ENCODE peak calls at places on chromosome 3, in nine cellular contexts. I is esophagus squamous epithelium, A is tibial nerve, Z is spleen, O is heart left ventricle, P is ovary, V is NB4, M is adrenal gland, B is stomach. K is an unnamed sample.

GRCh38 chr3:194261581-194262063 is 89.5 kb downstream of the CPN2 start:
- DNase-seq in I (no peak), A (no peak), Z (no peak), O (peak), P (no peak), V (no peak), M (no peak), B (peak), K (peak)

GRCh38 chr3:25493786-25494185 is 65.7 kb downstream of the RARB start:
- DNase-seq in I (no peak), A (no peak), Z (no peak), O (no peak), P (no peak), V (no peak), M (no peak), B (no peak), K (no peak)

GRCh38 chr3:165744025-165744424 is 93.2 kb downstream of the BCHE start:
- DNase-seq in I (no peak), A (no peak), Z (no peak), O (no peak), P (no peak), V (no peak), M (no peak), B (no peak), K (no peak)

GRCh38 chr3:157089455-157090221 is 70.3 kb downstream of the CCNL1 start:
- DNase-seq in I (no peak), A (peak), Z (no peak), O (peak), P (peak), V (no peak), M (peak), B (peak), K (no peak)

GRCh38 chr3:157767602-157768001 is 264.4 kb upstream of the VEPH1 start:
- DNase-seq in I (no peak), A (no peak), Z (no peak), O (no peak), P (no peak), V (no peak), M (no peak), B (no peak), K (no peak)

GRCh38 chr3:160278210-160278609 is 53.0 kb downstream of the C3orf80 start:
- DNase-seq in I (no peak), A (no peak), Z (no peak), O (no peak), P (no peak), V (no peak), M (no peak), B (no peak), K (no peak)

GRCh38 chr3:45575491-45575923 is 19.0 kb upstream of the LIMD1 start:
- DNase-seq in I (no peak), A (no peak), Z (no peak), O (no peak), P (no peak), V (no peak), M (no peak), B (no peak), K (no peak)

GRCh38 chr3:60047426-60048200 is 997.8 kb upstream of the CFAP20DC start:
- DNase-seq in I (no peak), A (no peak), Z (no peak), O (no peak), P (no peak), V (no peak), M (no peak), B (no peak), K (no peak)

GRCh38 chr3:153628591-153628990 is 466.6 kb downstream of the RAP2B start:
- DNase-seq in I (no peak), A (no peak), Z (no peak), O (peak), P (no peak), V (no peak), M (no peak), B (no peak), K (no peak)

GRCh38 chr3:14925729-14926591 is 21.4 kb upstream of the NR2C2 start:
- DNase-seq in I (no peak), A (no peak), Z (no peak), O (no peak), P (no peak), V (peak), M (no peak), B (no peak), K (no peak)

GRCh38 chr3:122001892-122002291 is 20.2 kb downstream of the ILDR1 start:
- DNase-seq in I (no peak), A (no peak), Z (no peak), O (no peak), P (no peak), V (no peak), M (no peak), B (no peak), K (no peak)

GRCh38 chr3:125028657-125029056 is 27.1 kb downstream of the HEG1 start:
- DNase-seq in I (no peak), A (no peak), Z (no peak), O (no peak), P (no peak), V (no peak), M (no peak), B (no peak), K (no peak)

GRCh38 chr3:13544951-13545651 is 3.8 kb upstream of the FBLN2 start:
- DNase-seq in I (no peak), A (no peak), Z (no peak), O (no peak), P (no peak), V (no peak), M (no peak), B (no peak), K (no peak)
- H3K4me3 ChIP-seq in I (no peak), A (no peak), Z (no peak), O (no peak), P (no peak), V (no peak), M (no peak), B (no peak), K (no peak)

GRCh38 chr3:42701371-42702065 is 1.1 kb downstream of the HHATL start:
- DNase-seq in I (no peak), A (no peak), Z (peak), O (peak), P (no peak), V (peak), M (no peak), B (peak), K (peak)
- TF ChIP-seq POLR2A in I (no peak), A (no peak), Z (no peak), O (peak), P (no peak), V (no peak), M (no peak), B (no peak), K (no peak)

GRCh38 chr3:138684411-138684810 is 75.8 kb downstream of the FAIM start:
- DNase-seq in I (no peak), A (no peak), Z (no peak), O (no peak), P (no peak), V (no peak), M (no peak), B (no peak), K (no peak)

GRCh38 chr3:138678874-138679392 is 70.4 kb downstream of the FAIM start:
- DNase-seq in I (no peak), A (no peak), Z (no peak), O (no peak), P (no peak), V (no peak), M (no peak), B (no peak), K (no peak)

GRCh38 chr3:138678086-138678485 is 69.5 kb downstream of the FAIM start:
- DNase-seq in I (no peak), A (no peak), Z (no peak), O (no peak), P (no peak), V (no peak), M (no peak), B (no peak), K (no peak)

GRCh38 chr3:138682674-138683073 is 74.1 kb downstream of the FAIM start:
- DNase-seq in I (no peak), A (no peak), Z (no peak), O (no peak), P (no peak), V (no peak), M (no peak), B (no peak), K (no peak)

DNA sequence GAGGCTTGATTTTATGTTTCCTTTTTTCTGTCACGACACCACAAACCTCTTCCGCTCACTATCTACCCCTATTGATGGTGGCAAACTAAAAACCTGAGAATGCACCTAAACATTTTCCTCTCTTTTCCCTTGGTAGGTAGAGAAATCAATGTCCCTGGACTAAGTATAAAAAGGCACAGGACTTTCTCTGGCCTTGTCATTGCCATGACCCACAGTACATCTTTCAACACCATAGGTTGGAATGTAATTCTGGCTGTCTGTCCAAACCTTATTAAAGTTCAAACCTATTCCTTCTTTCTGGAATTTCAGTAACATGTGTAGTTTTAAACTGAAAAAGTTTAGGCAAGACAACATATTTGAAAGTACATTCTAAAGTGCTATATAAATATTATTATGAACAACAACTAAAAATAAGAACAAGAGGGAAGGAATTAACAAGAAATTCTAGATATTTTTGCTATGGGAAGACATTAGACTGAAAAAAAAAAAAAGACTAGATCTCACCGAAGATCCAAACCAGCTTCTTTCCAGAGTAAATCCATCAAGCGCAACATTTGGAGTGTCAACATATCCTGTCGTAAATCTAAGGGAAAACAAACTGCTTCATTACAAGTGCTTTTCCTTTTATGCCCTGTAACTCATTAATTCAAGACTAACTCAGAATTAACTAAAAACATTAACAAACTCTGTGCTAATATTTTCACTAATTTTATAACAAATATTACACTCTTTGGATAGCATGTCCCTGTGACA is 73.1 kb downstream of the FAIM start:
- DNase-seq in I (no peak), A (no peak), Z (no peak), O (no peak), P (no peak), V (no peak), M (no peak), B (no peak), K (no peak)
- H3K4me3 ChIP-seq in I (no peak), A (no peak), Z (no peak), O (no peak), P (no peak), V (no peak), M (no peak), B (no peak), K (no peak)

DNA sequence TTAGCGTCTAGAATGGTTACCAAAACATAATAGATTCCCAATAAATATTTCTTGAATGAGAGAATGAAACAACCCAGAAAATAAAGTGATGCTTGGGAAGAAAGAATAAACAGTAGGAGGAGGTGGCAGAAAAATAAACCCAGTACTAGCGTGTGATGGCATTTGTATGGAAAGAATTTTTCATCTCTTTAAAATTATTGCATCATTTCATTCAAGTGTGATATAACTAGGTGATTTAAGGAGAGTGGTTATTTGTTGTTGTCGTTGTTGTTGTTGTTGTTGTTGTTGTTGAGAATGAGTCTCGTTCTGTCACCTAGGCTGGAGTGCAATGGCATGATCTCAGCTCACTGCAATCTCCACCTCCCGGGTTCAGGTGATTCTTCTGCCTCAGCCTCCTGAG is 293.9 kb downstream of the ZNF385D start:
- DNase-seq in I (no peak), A (no peak), Z (no peak), O (no peak), P (no peak), V (no peak), M (no peak), B (no peak), K (no peak)
- TF ChIP-seq POLR2A in I (no peak), A (no peak), Z (no peak), O (no peak), P (no peak), V (no peak), M (no peak), B (no peak), K (no peak)

DNA sequence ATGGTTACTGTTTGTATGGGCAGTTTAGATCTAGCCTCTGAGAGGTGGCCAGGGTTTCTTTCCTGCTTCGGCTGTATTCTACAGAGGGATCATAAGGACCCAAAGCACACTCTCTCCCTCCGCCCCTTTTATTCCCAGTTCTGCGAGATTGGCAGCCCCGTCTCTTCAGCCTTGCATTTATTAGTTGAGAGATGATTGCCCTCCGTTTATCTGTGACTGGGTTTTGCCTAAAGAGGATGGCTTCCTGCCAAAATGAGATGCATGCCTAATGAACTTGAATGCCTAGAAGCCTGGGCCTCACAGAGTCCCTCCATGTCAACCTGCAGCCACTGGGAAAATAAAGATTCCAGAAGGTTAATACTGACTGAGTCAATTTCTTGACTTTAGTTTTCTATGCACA is 97.0 kb upstream of the CHL1 start:
- DNase-seq in I (no peak), A (no peak), Z (no peak), O (no peak), P (no peak), V (no peak), M (no peak), B (no peak), K (no peak)
- H3K4me3 ChIP-seq in I (no peak), A (no peak), Z (no peak), O (no peak), P (no peak), V (no peak), M (no peak), B (no peak), K (no peak)

DNA sequence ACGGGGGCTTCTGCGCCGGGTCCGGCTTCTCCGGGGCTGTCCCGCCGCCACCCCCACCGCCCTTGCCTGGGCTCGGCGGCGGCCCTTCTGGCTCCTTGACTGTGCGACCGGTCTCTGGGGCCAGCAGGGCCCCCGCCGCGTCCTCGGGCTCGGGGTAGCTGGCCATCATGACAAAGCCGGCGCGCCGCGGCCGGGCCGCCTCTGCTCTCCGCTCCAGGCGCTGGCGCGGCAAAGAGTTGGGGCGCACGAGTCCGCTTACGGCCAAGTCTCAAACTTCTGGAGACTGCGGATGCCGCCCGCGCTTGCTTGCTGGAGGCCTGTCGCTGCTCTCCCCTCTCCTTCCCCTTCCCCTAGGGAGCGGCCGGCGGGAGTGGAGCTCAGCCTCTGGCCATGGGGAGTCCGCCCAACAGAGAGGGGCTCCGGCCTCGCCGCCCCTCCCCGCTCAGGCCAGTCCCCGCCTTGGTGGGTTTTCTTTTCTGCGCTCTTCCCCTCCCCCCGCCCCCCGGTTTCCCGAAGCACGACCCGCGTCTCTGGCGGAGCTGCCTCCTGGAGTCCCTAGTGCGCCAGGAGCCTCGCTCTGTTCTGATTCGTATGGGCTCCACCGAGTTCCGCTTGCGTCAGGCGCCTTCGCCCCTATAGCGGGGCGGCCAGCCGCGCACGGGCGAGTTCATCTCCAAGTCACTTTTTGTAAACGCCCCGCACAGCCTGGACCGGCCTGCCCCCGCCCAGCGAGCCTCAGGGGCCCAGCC is at the start of the genes FOXL2 and FOXL2NB:
- DNase-seq in I (no peak), A (no peak), Z (peak), O (no peak), P (peak), V (peak), M (peak), B (no peak), K (peak)
- TF ChIP-seq POLR2A in I (no peak), A (no peak), Z (no peak), O (no peak), P (peak), V (no peak), M (no peak), B (no peak), K (no peak)

GRCh38 chr3:188948658-188949400 is 222.9 kb upstream of the TPRG1 start:
- DNase-seq in I (no peak), A (peak), Z (no peak), O (no peak), P (peak), V (peak), M (peak), B (peak), K (no peak)
- H3K4me3 ChIP-seq in I (peak), A (peak), Z (no peak), O (peak), P (peak), V (no peak), M (no peak), B (peak), K (no peak)

DNA sequence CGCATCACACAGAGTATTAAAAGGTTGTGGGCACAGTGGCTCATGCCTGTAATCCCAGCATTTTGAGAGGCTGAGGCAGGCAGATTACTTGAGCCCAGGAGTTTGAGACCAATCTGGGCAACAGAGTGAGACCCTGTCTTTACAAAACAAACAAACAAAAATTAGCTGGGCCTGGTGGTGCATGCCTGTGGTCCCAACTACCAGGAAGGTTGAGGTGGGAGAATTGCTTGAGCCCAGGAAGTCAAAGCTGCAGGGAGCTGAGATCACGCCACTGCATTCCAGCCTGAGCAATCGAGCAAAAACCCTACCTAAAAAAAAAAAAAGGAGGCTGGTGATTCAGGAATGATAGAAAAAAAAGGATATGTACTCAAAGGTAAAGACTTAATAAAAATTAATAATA is 28.2 kb upstream of the ST6GAL1 start:
- DNase-seq in I (no peak), A (no peak), Z (no peak), O (no peak), P (no peak), V (no peak), M (no peak), B (no peak), K (no peak)
- TF ChIP-seq POLR2A in I (no peak), A (no peak), Z (no peak), O (no peak), P (no peak), V (no peak), M (no peak), B (no peak), K (no peak)

GRCh38 chr3:42904076-42904475 is 1.9 kb upstream of the ZNF662 start:
- DNase-seq in I (no peak), A (no peak), Z (no peak), O (no peak), P (no peak), V (no peak), M (no peak), B (no peak), K (no peak)

GRCh38 chr3:42906905-42907183 is 902 bp downstream of the ZNF662 start:
- DNase-seq in I (no peak), A (no peak), Z (no peak), O (no peak), P (no peak), V (no peak), M (no peak), B (no peak), K (no peak)

GRCh38 chr3:42908675-42909074 is 2.7 kb downstream of the ZNF662 start:
- DNase-seq in I (no peak), A (no peak), Z (no peak), O (no peak), P (no peak), V (no peak), M (no peak), B (no peak), K (no peak)

GRCh38 chr3:42906085-42906904 is at the start of gene ZNF662:
- DNase-seq in I (no peak), A (peak), Z (peak), O (peak), P (peak), V (no peak), M (peak), B (peak), K (no peak)

GRCh38 chr3:42905740-42906084 is 230 bp upstream of the ZNF662 start:
- DNase-seq in I (no peak), A (no peak), Z (no peak), O (no peak), P (no peak), V (no peak), M (no peak), B (no peak), K (no peak)
- H3K4me3 ChIP-seq in I (peak), A (peak), Z (peak), O (peak), P (peak), V (no peak), M (peak), B (peak), K (peak)

K was measured in lower leg skin.